ENCODE peak calls at places on chromosomes 1 and 21, in six cellular contexts. One of them, this sample, is unnamed.

GRCh38 chr1:195251900-195252299 is 1356.3 kb downstream of the KCNT2 start:
- DNase-seq in iPS-NIHi11: peak
- DNase-seq in H54: no peak
- DNase-seq in stimulated activated effector memory CD8-positive, alpha-beta T cell treated with anti-CD3 and anti-CD28 coated beads, Interleukin-12 subunit alpha, Interleukin-12 subunit beta, amount 100 ng/mL, for 72 hours: no peak
- DNase-seq in HEK293T: no peak
- DNase-seq in Right ventricle myocardium inferior: no peak
- DNase-seq in this sample: no peak

GRCh38 chr21:45294509-45295291 is 7.0 kb upstream of the POFUT2 start:
- DNase-seq in iPS-NIHi11: no peak
- DNase-seq in H54: peak
- DNase-seq in stimulated activated effector memory CD8-positive, alpha-beta T cell treated with anti-CD3 and anti-CD28 coated beads, Interleukin-12 subunit alpha, Interleukin-12 subunit beta, amount 100 ng/mL, for 72 hours: no peak
- DNase-seq in HEK293T: peak
- DNase-seq in Right ventricle myocardium inferior: peak
- DNase-seq in this sample: peak

GRCh38 chr21:42361286-42361685 is 5.0 kb downstream of the TFF1 start:
- DNase-seq in iPS-NIHi11: no peak
- DNase-seq in H54: no peak
- DNase-seq in stimulated activated effector memory CD8-positive, alpha-beta T cell treated with anti-CD3 and anti-CD28 coated beads, Interleukin-12 subunit alpha, Interleukin-12 subunit beta, amount 100 ng/mL, for 72 hours: no peak
- DNase-seq in HEK293T: no peak
- DNase-seq in Right ventricle myocardium inferior: no peak
- DNase-seq in this sample: peak

GRCh38 chr1:161379071-161379470 is 11.4 kb upstream of the CFAP126 start:
- DNase-seq in iPS-NIHi11: no peak
- DNase-seq in H54: no peak
- DNase-seq in stimulated activated effector memory CD8-positive, alpha-beta T cell treated with anti-CD3 and anti-CD28 coated beads, Interleukin-12 subunit alpha, Interleukin-12 subunit beta, amount 100 ng/mL, for 72 hours: no peak
- DNase-seq in HEK293T: no peak
- DNase-seq in Right ventricle myocardium inferior: no peak
- DNase-seq in this sample: peak

GRCh38 chr21:38311091-38311490 is 54.3 kb downstream of the KCNJ15 start:
- DNase-seq in iPS-NIHi11: no peak
- DNase-seq in H54: no peak
- DNase-seq in stimulated activated effector memory CD8-positive, alpha-beta T cell treated with anti-CD3 and anti-CD28 coated beads, Interleukin-12 subunit alpha, Interleukin-12 subunit beta, amount 100 ng/mL, for 72 hours: no peak
- DNase-seq in HEK293T: no peak
- DNase-seq in Right ventricle myocardium inferior: no peak
- DNase-seq in this sample: no peak

GRCh38 chr1:206882555-206882954 is 14.7 kb upstream of the IL24 start:
- DNase-seq in iPS-NIHi11: no peak
- DNase-seq in H54: no peak
- DNase-seq in stimulated activated effector memory CD8-positive, alpha-beta T cell treated with anti-CD3 and anti-CD28 coated beads, Interleukin-12 subunit alpha, Interleukin-12 subunit beta, amount 100 ng/mL, for 72 hours: no peak
- DNase-seq in HEK293T: no peak
- DNase-seq in Right ventricle myocardium inferior: no peak
- DNase-seq in this sample: no peak

GRCh38 chr1:53822931-53823330 is 15.2 kb downstream of the NDC1 start:
- DNase-seq in iPS-NIHi11: no peak
- DNase-seq in H54: no peak
- DNase-seq in stimulated activated effector memory CD8-positive, alpha-beta T cell treated with anti-CD3 and anti-CD28 coated beads, Interleukin-12 subunit alpha, Interleukin-12 subunit beta, amount 100 ng/mL, for 72 hours: no peak
- DNase-seq in HEK293T: no peak
- DNase-seq in Right ventricle myocardium inferior: no peak
- DNase-seq in this sample: no peak

GRCh38 chr1:234893725-234894630 is 234.7 kb downstream of the TOMM20 start:
- DNase-seq in iPS-NIHi11: no peak
- DNase-seq in H54: peak
- DNase-seq in stimulated activated effector memory CD8-positive, alpha-beta T cell treated with anti-CD3 and anti-CD28 coated beads, Interleukin-12 subunit alpha, Interleukin-12 subunit beta, amount 100 ng/mL, for 72 hours: peak
- DNase-seq in HEK293T: no peak
- DNase-seq in Right ventricle myocardium inferior: no peak
- DNase-seq in this sample: no peak

GRCh38 chr1:184407816-184408510 is 21.1 kb downstream of the C1orf21 start:
- DNase-seq in iPS-NIHi11: no peak
- DNase-seq in H54: no peak
- DNase-seq in stimulated activated effector memory CD8-positive, alpha-beta T cell treated with anti-CD3 and anti-CD28 coated beads, Interleukin-12 subunit alpha, Interleukin-12 subunit beta, amount 100 ng/mL, for 72 hours: no peak
- DNase-seq in HEK293T: no peak
- DNase-seq in Right ventricle myocardium inferior: no peak
- DNase-seq in this sample: no peak

GRCh38 chr1:201890806-201891450 is 2.2 kb downstream of the SHISA4 start:
- DNase-seq in iPS-NIHi11: no peak
- DNase-seq in H54: no peak
- DNase-seq in stimulated activated effector memory CD8-positive, alpha-beta T cell treated with anti-CD3 and anti-CD28 coated beads, Interleukin-12 subunit alpha, Interleukin-12 subunit beta, amount 100 ng/mL, for 72 hours: no peak
- DNase-seq in HEK293T: no peak
- DNase-seq in Right ventricle myocardium inferior: no peak
- DNase-seq in this sample: no peak

GRCh38 chr1:207644852-207645631 is at the start of gene CR1L:
- DNase-seq in iPS-NIHi11: peak
- DNase-seq in H54: no peak
- DNase-seq in stimulated activated effector memory CD8-positive, alpha-beta T cell treated with anti-CD3 and anti-CD28 coated beads, Interleukin-12 subunit alpha, Interleukin-12 subunit beta, amount 100 ng/mL, for 72 hours: peak
- DNase-seq in HEK293T: peak
- DNase-seq in Right ventricle myocardium inferior: peak
- DNase-seq in this sample: peak

GRCh38 chr1:229298887-229299503 is 28.1 kb downstream of the RAB4A start:
- DNase-seq in iPS-NIHi11: no peak
- DNase-seq in H54: no peak
- DNase-seq in stimulated activated effector memory CD8-positive, alpha-beta T cell treated with anti-CD3 and anti-CD28 coated beads, Interleukin-12 subunit alpha, Interleukin-12 subunit beta, amount 100 ng/mL, for 72 hours: no peak
- DNase-seq in HEK293T: no peak
- DNase-seq in Right ventricle myocardium inferior: no peak
- DNase-seq in this sample: no peak

GRCh38 chr1:197958438-197958837 is 41.3 kb downstream of the LHX9 start:
- DNase-seq in iPS-NIHi11: no peak
- DNase-seq in H54: no peak
- DNase-seq in stimulated activated effector memory CD8-positive, alpha-beta T cell treated with anti-CD3 and anti-CD28 coated beads, Interleukin-12 subunit alpha, Interleukin-12 subunit beta, amount 100 ng/mL, for 72 hours: no peak
- DNase-seq in HEK293T: no peak
- DNase-seq in Right ventricle myocardium inferior: no peak
- DNase-seq in this sample: no peak

GRCh38 chr1:31522556-31522845 is 53.8 kb upstream of the TINAGL1 start:
- DNase-seq in iPS-NIHi11: no peak
- DNase-seq in H54: no peak
- DNase-seq in stimulated activated effector memory CD8-positive, alpha-beta T cell treated with anti-CD3 and anti-CD28 coated beads, Interleukin-12 subunit alpha, Interleukin-12 subunit beta, amount 100 ng/mL, for 72 hours: no peak
- DNase-seq in HEK293T: no peak
- DNase-seq in Right ventricle myocardium inferior: no peak
- DNase-seq in this sample: no peak

GRCh38 chr1:227285745-227286144 is 32.5 kb downstream of the CDC42BPA start:
- DNase-seq in iPS-NIHi11: no peak
- DNase-seq in H54: no peak
- DNase-seq in stimulated activated effector memory CD8-positive, alpha-beta T cell treated with anti-CD3 and anti-CD28 coated beads, Interleukin-12 subunit alpha, Interleukin-12 subunit beta, amount 100 ng/mL, for 72 hours: no peak
- DNase-seq in HEK293T: no peak
- DNase-seq in Right ventricle myocardium inferior: no peak
- DNase-seq in this sample: no peak

GRCh38 chr1:160094291-160094625 is 4.2 kb downstream of the IGSF8 start:
- DNase-seq in iPS-NIHi11: no peak
- DNase-seq in H54: no peak
- DNase-seq in stimulated activated effector memory CD8-positive, alpha-beta T cell treated with anti-CD3 and anti-CD28 coated beads, Interleukin-12 subunit alpha, Interleukin-12 subunit beta, amount 100 ng/mL, for 72 hours: no peak
- DNase-seq in HEK293T: no peak
- DNase-seq in Right ventricle myocardium inferior: no peak
- DNase-seq in this sample: no peak

GRCh38 chr1:178644308-178645120 is 80.5 kb upstream of the RALGPS2 start:
- DNase-seq in iPS-NIHi11: no peak
- DNase-seq in H54: no peak
- DNase-seq in stimulated activated effector memory CD8-positive, alpha-beta T cell treated with anti-CD3 and anti-CD28 coated beads, Interleukin-12 subunit alpha, Interleukin-12 subunit beta, amount 100 ng/mL, for 72 hours: no peak
- DNase-seq in HEK293T: no peak
- DNase-seq in Right ventricle myocardium inferior: no peak
- DNase-seq in this sample: no peak

GRCh38 chr1:155976062-155976912 is 2.1 kb downstream of the ARHGEF2 start:
- DNase-seq in iPS-NIHi11: peak
- DNase-seq in H54: peak
- DNase-seq in stimulated activated effector memory CD8-positive, alpha-beta T cell treated with anti-CD3 and anti-CD28 coated beads, Interleukin-12 subunit alpha, Interleukin-12 subunit beta, amount 100 ng/mL, for 72 hours: no peak
- DNase-seq in HEK293T: peak
- DNase-seq in Right ventricle myocardium inferior: no peak
- DNase-seq in this sample: peak

GRCh38 chr1:109762821-109763645 is 690 bp downstream of the EPS8L3 start:
- DNase-seq in iPS-NIHi11: no peak
- DNase-seq in H54: no peak
- DNase-seq in stimulated activated effector memory CD8-positive, alpha-beta T cell treated with anti-CD3 and anti-CD28 coated beads, Interleukin-12 subunit alpha, Interleukin-12 subunit beta, amount 100 ng/mL, for 72 hours: no peak
- DNase-seq in HEK293T: no peak
- DNase-seq in Right ventricle myocardium inferior: peak
- DNase-seq in this sample: peak

GRCh38 chr1:182330303-182330702 is 61.3 kb downstream of the GLUL start:
- DNase-seq in iPS-NIHi11: no peak
- DNase-seq in H54: no peak
- DNase-seq in stimulated activated effector memory CD8-positive, alpha-beta T cell treated with anti-CD3 and anti-CD28 coated beads, Interleukin-12 subunit alpha, Interleukin-12 subunit beta, amount 100 ng/mL, for 72 hours: no peak
- DNase-seq in HEK293T: no peak
- DNase-seq in Right ventricle myocardium inferior: no peak
- DNase-seq in this sample: no peak

GRCh38 chr21:39671986-39672385 is 59.2 kb downstream of the B3GALT5 start:
- DNase-seq in iPS-NIHi11: no peak
- DNase-seq in H54: no peak
- DNase-seq in stimulated activated effector memory CD8-positive, alpha-beta T cell treated with anti-CD3 and anti-CD28 coated beads, Interleukin-12 subunit alpha, Interleukin-12 subunit beta, amount 100 ng/mL, for 72 hours: no peak
- DNase-seq in HEK293T: no peak
- DNase-seq in Right ventricle myocardium inferior: no peak
- DNase-seq in this sample: no peak

GRCh38 chr1:211939876-211940468 is 95.4 kb downstream of the INTS7 start:
- DNase-seq in iPS-NIHi11: no peak
- DNase-seq in H54: no peak
- DNase-seq in stimulated activated effector memory CD8-positive, alpha-beta T cell treated with anti-CD3 and anti-CD28 coated beads, Interleukin-12 subunit alpha, Interleukin-12 subunit beta, amount 100 ng/mL, for 72 hours: no peak
- DNase-seq in HEK293T: no peak
- DNase-seq in Right ventricle myocardium inferior: no peak
- DNase-seq in this sample: no peak

GRCh38 chr1:182446033-182446669 is 3.8 kb upstream of the RGSL1 start:
- DNase-seq in iPS-NIHi11: peak
- DNase-seq in H54: peak
- DNase-seq in stimulated activated effector memory CD8-positive, alpha-beta T cell treated with anti-CD3 and anti-CD28 coated beads, Interleukin-12 subunit alpha, Interleukin-12 subunit beta, amount 100 ng/mL, for 72 hours: no peak
- DNase-seq in HEK293T: peak
- DNase-seq in Right ventricle myocardium inferior: no peak
- DNase-seq in this sample: no peak

GRCh38 chr1:115677172-115677542 is 35.4 kb downstream of the VANGL1 start:
- DNase-seq in iPS-NIHi11: no peak
- DNase-seq in H54: no peak
- DNase-seq in stimulated activated effector memory CD8-positive, alpha-beta T cell treated with anti-CD3 and anti-CD28 coated beads, Interleukin-12 subunit alpha, Interleukin-12 subunit beta, amount 100 ng/mL, for 72 hours: no peak
- DNase-seq in HEK293T: no peak
- DNase-seq in Right ventricle myocardium inferior: no peak
- DNase-seq in this sample: no peak

GRCh38 chr1:5983361-5984103 is 8.7 kb downstream of the NPHP4 start:
- DNase-seq in iPS-NIHi11: no peak
- DNase-seq in H54: no peak
- DNase-seq in stimulated activated effector memory CD8-positive, alpha-beta T cell treated with anti-CD3 and anti-CD28 coated beads, Interleukin-12 subunit alpha, Interleukin-12 subunit beta, amount 100 ng/mL, for 72 hours: no peak
- DNase-seq in HEK293T: no peak
- DNase-seq in Right ventricle myocardium inferior: no peak
- DNase-seq in this sample: no peak

GRCh38 chr1:47934243-47934805 is 62.9 kb downstream of the TRABD2B start:
- DNase-seq in iPS-NIHi11: peak
- DNase-seq in H54: no peak
- DNase-seq in stimulated activated effector memory CD8-positive, alpha-beta T cell treated with anti-CD3 and anti-CD28 coated beads, Interleukin-12 subunit alpha, Interleukin-12 subunit beta, amount 100 ng/mL, for 72 hours: no peak
- DNase-seq in HEK293T: no peak
- DNase-seq in Right ventricle myocardium inferior: peak
- DNase-seq in this sample: peak

GRCh38 chr1:230868736-230869385 is 540 bp upstream of the C1orf198 start:
- DNase-seq in iPS-NIHi11: peak
- DNase-seq in H54: peak
- DNase-seq in stimulated activated effector memory CD8-positive, alpha-beta T cell treated with anti-CD3 and anti-CD28 coated beads, Interleukin-12 subunit alpha, Interleukin-12 subunit beta, amount 100 ng/mL, for 72 hours: no peak
- DNase-seq in HEK293T: peak
- DNase-seq in Right ventricle myocardium inferior: peak
- DNase-seq in this sample: peak

GRCh38 chr1:5632226-5632625 is 360.0 kb downstream of the NPHP4 start:
- DNase-seq in iPS-NIHi11: no peak
- DNase-seq in H54: no peak
- DNase-seq in stimulated activated effector memory CD8-positive, alpha-beta T cell treated with anti-CD3 and anti-CD28 coated beads, Interleukin-12 subunit alpha, Interleukin-12 subunit beta, amount 100 ng/mL, for 72 hours: no peak
- DNase-seq in HEK293T: no peak
- DNase-seq in Right ventricle myocardium inferior: no peak
- DNase-seq in this sample: no peak

GRCh38 chr1:212432706-212433576 is at the start of gene NENF:
- DNase-seq in iPS-NIHi11: peak
- DNase-seq in H54: peak
- DNase-seq in stimulated activated effector memory CD8-positive, alpha-beta T cell treated with anti-CD3 and anti-CD28 coated beads, Interleukin-12 subunit alpha, Interleukin-12 subunit beta, amount 100 ng/mL, for 72 hours: peak
- DNase-seq in HEK293T: peak
- DNase-seq in Right ventricle myocardium inferior: peak
- DNase-seq in this sample: peak

GRCh38 chr21:45140346-45140940 is 66.1 kb downstream of the ADARB1 start:
- DNase-seq in iPS-NIHi11: peak
- DNase-seq in H54: peak
- DNase-seq in stimulated activated effector memory CD8-positive, alpha-beta T cell treated with anti-CD3 and anti-CD28 coated beads, Interleukin-12 subunit alpha, Interleukin-12 subunit beta, amount 100 ng/mL, for 72 hours: peak
- DNase-seq in HEK293T: peak
- DNase-seq in Right ventricle myocardium inferior: no peak
- DNase-seq in this sample: peak

GRCh38 chr1:107530543-107530942 is 389.7 kb downstream of the NTNG1 start:
- DNase-seq in iPS-NIHi11: no peak
- DNase-seq in H54: no peak
- DNase-seq in stimulated activated effector memory CD8-positive, alpha-beta T cell treated with anti-CD3 and anti-CD28 coated beads, Interleukin-12 subunit alpha, Interleukin-12 subunit beta, amount 100 ng/mL, for 72 hours: no peak
- DNase-seq in HEK293T: no peak
- DNase-seq in Right ventricle myocardium inferior: no peak
- DNase-seq in this sample: no peak

GRCh38 chr1:52593495-52593894 is 8.7 kb upstream of the GPX7 start:
- DNase-seq in iPS-NIHi11: no peak
- DNase-seq in H54: no peak
- DNase-seq in stimulated activated effector memory CD8-positive, alpha-beta T cell treated with anti-CD3 and anti-CD28 coated beads, Interleukin-12 subunit alpha, Interleukin-12 subunit beta, amount 100 ng/mL, for 72 hours: no peak
- DNase-seq in HEK293T: no peak
- DNase-seq in Right ventricle myocardium inferior: no peak
- DNase-seq in this sample: no peak

GRCh38 chr21:29187939-29188338 is 57.5 kb downstream of the MAP3K7CL start:
- DNase-seq in iPS-NIHi11: no peak
- DNase-seq in H54: peak
- DNase-seq in stimulated activated effector memory CD8-positive, alpha-beta T cell treated with anti-CD3 and anti-CD28 coated beads, Interleukin-12 subunit alpha, Interleukin-12 subunit beta, amount 100 ng/mL, for 72 hours: no peak
- DNase-seq in HEK293T: no peak
- DNase-seq in Right ventricle myocardium inferior: no peak
- DNase-seq in this sample: no peak

GRCh38 chr1:157311730-157312269 is 173.6 kb upstream of the ETV3 start:
- DNase-seq in iPS-NIHi11: no peak
- DNase-seq in H54: no peak
- DNase-seq in stimulated activated effector memory CD8-positive, alpha-beta T cell treated with anti-CD3 and anti-CD28 coated beads, Interleukin-12 subunit alpha, Interleukin-12 subunit beta, amount 100 ng/mL, for 72 hours: no peak
- DNase-seq in HEK293T: no peak
- DNase-seq in Right ventricle myocardium inferior: no peak
- DNase-seq in this sample: no peak

GRCh38 chr1:115648717-115649691 is 7.2 kb downstream of the VANGL1 start:
- DNase-seq in iPS-NIHi11: no peak
- DNase-seq in H54: no peak
- DNase-seq in stimulated activated effector memory CD8-positive, alpha-beta T cell treated with anti-CD3 and anti-CD28 coated beads, Interleukin-12 subunit alpha, Interleukin-12 subunit beta, amount 100 ng/mL, for 72 hours: no peak
- DNase-seq in HEK293T: no peak
- DNase-seq in Right ventricle myocardium inferior: no peak
- DNase-seq in this sample: no peak

GRCh38 chr1:19974822-19975416 is 4.5 kb downstream of the PLA2G2A start:
- DNase-seq in iPS-NIHi11: peak
- DNase-seq in H54: peak
- DNase-seq in stimulated activated effector memory CD8-positive, alpha-beta T cell treated with anti-CD3 and anti-CD28 coated beads, Interleukin-12 subunit alpha, Interleukin-12 subunit beta, amount 100 ng/mL, for 72 hours: no peak
- DNase-seq in HEK293T: peak
- DNase-seq in Right ventricle myocardium inferior: no peak
- DNase-seq in this sample: no peak

This sample was measured in kidney.